ENCODE peak calls at places on chromosomes 11 and 22, in four cellular contexts. N, D, S and G are unnamed samples.

GRCh38 chr11:72245232-72245816 is 1.3 kb upstream of the PHOX2A start:
- DNase-seq in N (peak), D (no peak), S (no peak), G (peak)

GRCh38 chr11:103609117-103610066 is 427.0 kb upstream of the DDI1 start:
- DNase-seq in N (no peak), D (no peak), S (peak), G (no peak)

GRCh38 chr11:43693731-43694130 is 13.2 kb downstream of the HSD17B12 start:
- DNase-seq in N (no peak), D (no peak), S (no peak), G (no peak)

GRCh38 chr11:111665779-111666178 is 63.5 kb downstream of the SIK2 start:
- DNase-seq in N (no peak), D (no peak), S (no peak), G (no peak)

GRCh38 chr11:70317576-70318305 is 47.3 kb downstream of the PPFIA1 start:
- DNase-seq in N (no peak), D (no peak), S (no peak), G (no peak)

GRCh38 chr11:134749040-134749586 is 337.1 kb upstream of the B3GAT1 start:
- DNase-seq in N (no peak), D (no peak), S (no peak), G (peak)

GRCh38 chr11:119990306-119991021 is 147.4 kb downstream of the TRIM29 start:
- DNase-seq in N (no peak), D (no peak), S (no peak), G (peak)

GRCh38 chr22:48372395-48372794 is 1455.3 kb downstream of the BRD1 start:
- DNase-seq in N (no peak), D (no peak), S (no peak), G (peak)

GRCh38 chr22:47209077-47209514 is 446.6 kb downstream of the TBC1D22A start:
- DNase-seq in N (peak), D (no peak), S (no peak), G (no peak)

GRCh38 chr11:69828276-69828970 is 9.2 kb upstream of the FGF3 start:
- DNase-seq in N (no peak), D (no peak), S (no peak), G (peak)

GRCh38 chr22:32700186-32700882 is 101.2 kb upstream of the TIMP3 start:
- DNase-seq in N (no peak), D (no peak), S (no peak), G (no peak)

GRCh38 chr11:117387992-117388765 is 60.5 kb downstream of the CEP164 start:
- DNase-seq in N (no peak), D (no peak), S (no peak), G (no peak)

GRCh38 chr11:2120359-2121100 is 18.7 kb downstream of the IGF2 start:
- DNase-seq in N (peak), D (no peak), S (no peak), G (no peak)

GRCh38 chr11:73983764-73984543 is 1.3 kb upstream of the UCP2 start:
- DNase-seq in N (no peak), D (peak), S (no peak), G (peak)

GRCh38 chr11:68749501-68750196 is 1.7 kb downstream of the TESMIN start:
- DNase-seq in N (no peak), D (no peak), S (no peak), G (no peak)

GRCh38 chr22:40178417-40179409 is 988 bp downstream of the TNRC6B start:
- DNase-seq in N (peak), D (no peak), S (no peak), G (no peak)

GRCh38 chr22:45336971-45337431 is 27.3 kb downstream of the FAM118A start:
- DNase-seq in N (no peak), D (no peak), S (no peak), G (no peak)

GRCh38 chr11:92026664-92027063 is 198.0 kb upstream of the FAT3 start:
- DNase-seq in N (no peak), D (no peak), S (no peak), G (no peak)

GRCh38 chr11:19374189-19374588 is 133.4 kb upstream of the E2F8 start:
- DNase-seq in N (no peak), D (no peak), S (no peak), G (no peak)

GRCh38 chr22:27779650-27780049 is 21.9 kb downstream of the MN1 start:
- DNase-seq in N (no peak), D (no peak), S (no peak), G (no peak)

GRCh38 chr11:35664977-35665441 is 2.4 kb downstream of the TRIM44 start:
- DNase-seq in N (no peak), D (no peak), S (no peak), G (no peak)

GRCh38 chr11:119737678-119738439 is 8.9 kb upstream of the NECTIN1 start:
- DNase-seq in N (no peak), D (no peak), S (no peak), G (no peak)

GRCh38 chr11:65654375-65655349 is 8.1 kb downstream of the RELA start:
- DNase-seq in N (peak), D (peak), S (no peak), G (no peak)

GRCh38 chr22:42434283-42434682 is 2.1 kb upstream of the NFAM1 start:
- DNase-seq in N (no peak), D (no peak), S (no peak), G (no peak)

GRCh38 chr22:23226497-23226850 is 46.2 kb downstream of the BCR start:
- DNase-seq in N (no peak), D (no peak), S (no peak), G (no peak)

GRCh38 chr22:28951969-28952521 is 68.7 kb downstream of the ZNRF3 start:
- DNase-seq in N (no peak), D (no peak), S (no peak), G (no peak)

GRCh38 chr22:46744581-46744980 is 6.5 kb upstream of the CERK start:
- DNase-seq in N (no peak), D (no peak), S (no peak), G (no peak)

GRCh38 chr11:61507962-61508824 is at the start of gene LRRC10B:
- DNase-seq in N (peak), D (no peak), S (peak), G (peak)

GRCh38 chr11:44979536-44980399 is 29.1 kb upstream of the TP53I11 start:
- DNase-seq in N (no peak), D (no peak), S (peak), G (peak)

GRCh38 chr11:10450451-10451398 is 4.3 kb upstream of the AMPD3 start:
- DNase-seq in N (peak), D (no peak), S (peak), G (no peak)
- TF ChIP-seq CTCF in N (peak), D (peak), S (peak), G (peak)

DNA sequence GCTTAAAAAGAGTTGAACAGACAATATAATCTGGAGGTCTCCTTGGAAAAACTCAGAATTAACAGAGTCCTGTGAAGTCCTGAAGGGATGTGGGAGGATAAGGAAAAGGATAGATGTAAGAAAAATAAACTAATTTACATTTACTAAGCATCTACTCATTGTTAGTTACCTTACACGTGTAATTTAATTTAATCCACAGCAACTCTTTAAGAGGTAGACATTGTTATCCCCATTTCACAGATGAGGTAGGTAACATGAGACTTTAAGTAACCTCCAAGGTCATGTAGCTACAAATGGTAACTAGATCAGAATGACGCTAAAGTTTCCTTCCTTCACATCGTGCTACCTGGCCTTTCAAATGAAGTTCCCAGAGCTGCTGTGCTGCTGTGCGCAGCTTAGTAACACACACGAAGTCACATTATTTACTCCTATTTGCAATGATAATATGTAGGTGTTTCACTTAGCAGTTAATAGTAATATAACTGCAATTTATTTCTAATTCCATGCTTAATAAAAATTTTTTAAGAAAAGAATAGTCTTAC is 5.7 kb upstream of the PDE3B start:
- DNase-seq in N (no peak), D (no peak), S (no peak), G (no peak)
- TF ChIP-seq CTCF in N (no peak), D (no peak), S (no peak), G (no peak)

GRCh38 chr11:12235945-12236743 is 125.8 kb downstream of the MICAL2 start:
- DNase-seq in N (peak), D (no peak), S (peak), G (no peak)
- TF ChIP-seq CTCF in N (peak), D (peak), S (peak), G (peak)

DNA sequence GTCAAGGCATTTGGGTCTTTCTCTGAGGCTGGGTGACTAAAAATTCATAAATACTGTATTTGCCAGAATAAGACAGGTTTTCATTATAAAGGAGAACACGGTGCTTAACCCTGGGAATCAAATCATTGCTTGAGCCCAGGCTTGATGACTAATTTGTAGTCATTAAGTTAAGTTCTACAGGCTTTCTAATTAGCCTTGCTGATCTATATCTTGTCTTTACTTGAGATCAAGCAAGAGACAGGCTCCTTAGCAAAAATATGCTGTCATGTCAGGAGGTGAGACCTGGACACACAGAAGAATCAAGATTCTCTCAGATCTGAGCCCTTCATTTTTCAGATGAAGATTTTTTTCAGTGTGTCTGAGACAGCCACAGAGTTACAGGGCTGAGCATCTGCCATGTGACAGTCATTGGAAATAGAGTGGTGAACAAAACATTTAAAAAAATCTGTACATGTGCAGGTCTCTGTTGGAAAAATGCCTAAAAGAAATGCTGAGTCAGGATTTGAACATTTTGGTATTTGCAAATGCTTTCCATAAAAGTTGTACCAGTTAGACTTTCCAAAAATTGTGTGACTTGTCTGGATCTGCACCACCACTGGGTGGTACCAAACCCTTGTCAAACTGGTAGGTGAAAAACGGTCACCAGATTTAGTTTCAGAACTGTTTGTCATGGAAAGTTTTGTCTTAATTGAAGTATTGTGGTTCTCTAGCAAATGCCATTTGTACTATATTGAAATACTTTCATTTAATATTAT is 14.7 kb downstream of the ACAT1 start:
- DNase-seq in N (no peak), D (no peak), S (no peak), G (no peak)
- TF ChIP-seq CTCF in N (no peak), D (no peak), S (peak), G (peak)

GRCh38 chr11:82225930-82226329 is 507.7 kb downstream of the FAM181B start:
- DNase-seq in N (no peak), D (no peak), S (no peak), G (no peak)
- TF ChIP-seq CTCF in N (no peak), D (no peak), S (no peak), G (no peak)